ENCODE peak calls at places on chromosome 16, in nine cellular contexts. B is activated CD8-positive, alpha-beta memory T cell treated with anti-CD3 and anti-CD28 coated beads, Interleukin-2, amount 10 ng/mL, durations not matched to agents 7 days and 5 days; P is T-helper 2 cell; G is HT1080; X is LoVo; M is neural crest cell; T is GM04504; U is activated CD4-positive, CD25-positive, alpha-beta regulatory T cell; F is uterus. V is an unnamed sample.

GRCh38 chr16:67154578-67155304 is 3.9 kb upstream of the B3GNT9 start:
- DNase-seq in B (no peak), P (no peak), G (no peak), X (no peak), M (no peak), T (no peak), U (no peak), F (no peak), V (no peak)

GRCh38 chr16:87178177-87178863 is 138.9 kb downstream of the C16orf95 start:
- DNase-seq in B (no peak), P (no peak), G (no peak), X (no peak), M (no peak), T (no peak), U (no peak), F (no peak), V (no peak)

GRCh38 chr16:66070140-66070887 is 296.2 kb upstream of the CDH5 start:
- DNase-seq in B (no peak), P (no peak), G (no peak), X (no peak), M (no peak), T (no peak), U (no peak), F (peak; percentile 80), V (no peak)

GRCh38 chr16:72875291-72876036 is 172.5 kb downstream of the ZFHX3 start:
- DNase-seq in B (no peak), P (no peak), G (no peak), X (peak; percentile 59), M (no peak), T (no peak), U (no peak), F (no peak), V (no peak)

GRCh38 chr16:228151-228855 is 946 bp downstream of the LUC7L start:
- DNase-seq in B (peak; percentile 49), P (peak; percentile 80), G (peak; percentile 11), X (no peak), M (no peak), T (no peak), U (no peak), F (no peak), V (no peak)

GRCh38 chr16:86362155-86362849 is 148.0 kb upstream of the FOXF1 start:
- DNase-seq in B (no peak), P (no peak), G (peak; percentile 53), X (no peak), M (no peak), T (no peak), U (no peak), F (no peak), V (no peak)

GRCh38 chr16:85393674-85394510 is 219.2 kb upstream of the GSE1 start:
- DNase-seq in B (peak; percentile 74), P (peak; percentile 36), G (no peak), X (no peak), M (peak; percentile 83), T (peak; percentile 15), U (peak; percentile 53), F (peak; percentile 75), V (no peak)

GRCh38 chr16:1793578-1794220 is at the start of gene IGFALS:
- DNase-seq in B (no peak), P (no peak), G (no peak), X (no peak), M (no peak), T (no peak), U (no peak), F (no peak), V (no peak)

GRCh38 chr16:8816967-8817662 is 19.5 kb downstream of the PMM2 start:
- DNase-seq in B (no peak), P (peak; percentile 87), G (no peak), X (no peak), M (no peak), T (no peak), U (no peak), F (no peak), V (no peak)

GRCh38 chr16:10312784-10313724 is 72.8 kb upstream of the ATF7IP2 start:
- DNase-seq in B (no peak), P (no peak), G (no peak), X (no peak), M (no peak), T (no peak), U (no peak), F (no peak), V (no peak)

GRCh38 chr16:937723-938122 is 33.1 kb downstream of the LMF1 start:
- DNase-seq in B (no peak), P (no peak), G (no peak), X (no peak), M (no peak), T (no peak), U (no peak), F (no peak), V (no peak)

GRCh38 chr16:57345666-57346204 is 12.8 kb upstream of the CCL22 start:
- DNase-seq in B (no peak), P (no peak), G (no peak), X (no peak), M (no peak), T (no peak), U (no peak), F (no peak), V (no peak)

GRCh38 chr16:85615014-85615851 is 2.1 kb downstream of the GSE1 start:
- DNase-seq in B (peak; percentile 75), P (no peak), G (no peak), X (peak; percentile 91), M (no peak), T (no peak), U (no peak), F (no peak), V (no peak)

GRCh38 chr16:57997176-57997527 is 3.3 kb downstream of the ZNF319 start:
- DNase-seq in B (no peak), P (no peak), G (no peak), X (no peak), M (no peak), T (no peak), U (no peak), F (no peak), V (no peak)

GRCh38 chr16:77777745-77778144 is 10.6 kb upstream of the VAT1L start:
- DNase-seq in B (no peak), P (no peak), G (no peak), X (no peak), M (no peak), T (no peak), U (no peak), F (no peak), V (no peak)

GRCh38 chr16:12423151-12423550 is 380.5 kb downstream of the CPPED1 start:
- DNase-seq in B (no peak), P (no peak), G (no peak), X (no peak), M (no peak), T (no peak), U (no peak), F (no peak), V (no peak)

GRCh38 chr16:73546351-73546845 is 498.5 kb upstream of the ZFHX3 start:
- DNase-seq in B (no peak), P (no peak), G (no peak), X (no peak), M (no peak), T (no peak), U (no peak), F (no peak), V (no peak)

GRCh38 chr16:23257682-23258081 is 44.4 kb upstream of the SCNN1B start:
- DNase-seq in B (no peak), P (no peak), G (no peak), X (no peak), M (no peak), T (no peak), U (no peak), F (no peak), V (no peak)

GRCh38 chr16:27221576-27222498 is 18.5 kb downstream of the KDM8 start:
- DNase-seq in B (no peak), P (no peak), G (no peak), X (no peak), M (no peak), T (peak; percentile 85), U (no peak), F (peak; percentile 53), V (no peak)

GRCh38 chr16:81321039-81321438 is 6.3 kb downstream of the GAN start:
- DNase-seq in B (no peak), P (no peak), G (no peak), X (no peak), M (no peak), T (no peak), U (no peak), F (no peak), V (no peak)

GRCh38 chr16:47492428-47493357 is 31.6 kb downstream of the PHKB start:
- DNase-seq in B (no peak), P (no peak), G (no peak), X (no peak), M (no peak), T (peak; percentile 15), U (no peak), F (peak; percentile 75), V (no peak)

GRCh38 chr16:85306071-85306792 is 194.0 kb upstream of the CIBAR2 start:
- DNase-seq in B (peak; percentile 93), P (peak; percentile 92), G (peak; percentile 82), X (no peak), M (no peak), T (no peak), U (peak; percentile 34), F (peak; percentile 97), V (no peak)

GRCh38 chr16:72042157-72042660 is 12.1 kb upstream of the HP start:
- DNase-seq in B (no peak), P (no peak), G (peak; percentile 23), X (no peak), M (no peak), T (no peak), U (no peak), F (peak; percentile 35), V (no peak)

GRCh38 chr16:1530883-1531637 is 2.4 kb upstream of the TMEM204 start:
- DNase-seq in B (no peak), P (no peak), G (no peak), X (no peak), M (no peak), T (peak; percentile 89), U (no peak), F (peak; percentile 74), V (no peak)

GRCh38 chr16:84816023-84816422 is 3.8 kb upstream of the CRISPLD2 start:
- DNase-seq in B (no peak), P (no peak), G (no peak), X (no peak), M (no peak), T (no peak), U (no peak), F (no peak), V (no peak)

GRCh38 chr16:67396159-67396774 is 3.0 kb upstream of the TPPP3 start:
- DNase-seq in B (no peak), P (no peak), G (peak; percentile 64), X (peak; percentile 71), M (peak; percentile 61), T (peak; percentile 75), U (no peak), F (peak; percentile 79), V (no peak)

GRCh38 chr16:3467920-3468319 is 24.4 kb downstream of the NAA60 start:
- DNase-seq in B (no peak), P (peak; percentile 32), G (no peak), X (no peak), M (no peak), T (no peak), U (no peak), F (no peak), V (no peak)

GRCh38 chr16:21727344-21727743 is 63.6 kb downstream of the OTOA start:
- DNase-seq in B (no peak), P (peak; percentile 15), G (no peak), X (no peak), M (no peak), T (no peak), U (no peak), F (no peak), V (no peak)

GRCh38 chr16:28931801-28932225 is at the start of gene CD19:
- DNase-seq in B (no peak), P (no peak), G (no peak), X (no peak), M (no peak), T (no peak), U (no peak), F (no peak), V (no peak)

GRCh38 chr16:73012341-73012740 is 35.6 kb downstream of the ZFHX3 start:
- DNase-seq in B (no peak), P (no peak), G (no peak), X (no peak), M (no peak), T (no peak), U (no peak), F (no peak), V (no peak)

GRCh38 chr16:30108059-30108855 is 5.1 kb downstream of the GDPD3 start:
- DNase-seq in B (no peak), P (no peak), G (no peak), X (no peak), M (no peak), T (no peak), U (no peak), F (no peak), V (no peak)